ENCODE peak calls at places on chromosomes 7 and 10, in five cellular contexts. X is A549, T is sigmoid colon, S is ovary, U is tibial nerve. L is an unnamed sample.
A peak's percentile ranks its signal among the peaks of the same experiment; 100 is the strongest.

GRCh38 chr7:142585425-142585824 is 163.8 kb upstream of the PRSS1 start:
- DNase-seq in S (no peak), X (no peak), U (no peak), T (no peak), L (no peak)

GRCh38 chr10:29648983-29649268 is 14.2 kb upstream of the SVIL start:
- DNase-seq in X (no peak), S (peak; percentile 63), U (no peak), T (no peak), L (no peak)

GRCh38 chr7:2045559-2046405 is 187.0 kb downstream of the MAD1L1 start:
- DNase-seq in S (no peak), U (no peak), T (peak; percentile 55), X (no peak), L (no peak)

GRCh38 chr7:52897708-52898107 is 137.7 kb upstream of the POM121L12 start:
- DNase-seq in X (no peak), T (peak; percentile 83), S (no peak), U (no peak), L (no peak)

GRCh38 chr7:69962077-69962855 is 364.0 kb downstream of the AUTS2 start:
- DNase-seq in S (no peak), X (no peak), U (no peak), T (no peak), L (no peak)

GRCh38 chr10:623039-623438 is 66.4 kb downstream of the DIP2C start:
- DNase-seq in X (no peak), T (no peak), U (no peak), S (no peak), L (no peak)

GRCh38 chr10:35707642-35708425 is 65.7 kb upstream of the FZD8 start:
- DNase-seq in U (no peak), X (no peak), T (no peak), S (no peak), L (no peak)

GRCh38 chr10:132359305-132360040 is 27.5 kb downstream of the LRRC27 start:
- DNase-seq in X (no peak), T (peak; percentile 53), U (no peak), S (no peak), L (no peak)

GRCh38 chr10:5960070-5960972 is 17.0 kb downstream of the IL15RA start:
- DNase-seq in X (no peak), U (no peak), S (peak; percentile 4), T (peak; percentile 32), L (no peak)

GRCh38 chr7:151137076-151137611 is 30.4 kb downstream of the GBX1 start:
- DNase-seq in U (no peak), T (peak; percentile 34), X (no peak), S (peak; percentile 6), L (no peak)

GRCh38 chr7:148611692-148612091 is 21.1 kb downstream of the C7orf33 start:
- DNase-seq in X (no peak), U (no peak), T (no peak), S (no peak), L (no peak)

GRCh38 chr10:115854740-115855435 is 418.1 kb downstream of the GFRA1 start:
- DNase-seq in S (no peak), U (no peak), X (no peak), T (no peak), L (no peak)

GRCh38 chr10:63150745-63151144 is 17.6 kb downstream of the NRBF2 start:
- DNase-seq in S (no peak), X (no peak), U (no peak), T (no peak), L (no peak)

GRCh38 chr7:140059288-140060242 is 3.2 kb downstream of the PARP12 start:
- DNase-seq in S (peak; percentile 71), X (peak; percentile 60), T (no peak), U (no peak), L (no peak)

GRCh38 chr10:50310560-50311174 is 59.4 kb upstream of the ASAH2 start:
- DNase-seq in T (no peak), X (peak; percentile 25), U (no peak), S (no peak), L (no peak)

GRCh38 chr7:90846171-90846570 is 250.1 kb downstream of the CDK14 start:
- DNase-seq in U (no peak), X (no peak), T (no peak), S (no peak), L (no peak)

GRCh38 chr7:43164757-43165156 is 52.3 kb downstream of the HECW1 start:
- DNase-seq in U (no peak), S (no peak), T (no peak), X (peak; percentile 62), L (peak; percentile 82)

GRCh38 chr10:132671171-132672154 is 114.5 kb downstream of the NKX6-2 start:
- DNase-seq in S (no peak), U (no peak), X (no peak), T (peak; percentile 50), L (no peak)

GRCh38 chr7:37206192-37206591 is 242.5 kb downstream of the ELMO1 start:
- DNase-seq in T (no peak), U (no peak), S (no peak), X (no peak), L (peak; percentile 8)

GRCh38 chr7:10079572-10079971 is 894.1 kb upstream of the PHF14 start:
- DNase-seq in X (no peak), T (no peak), U (no peak), S (no peak), L (no peak)

GRCh38 chr7:40213291-40213690 is 78.5 kb downstream of the SUGCT start:
- DNase-seq in X (no peak), S (no peak), T (no peak), U (no peak), L (no peak)

GRCh38 chr10:78718032-78718572 is 350.7 kb upstream of the ZMIZ1 start:
- DNase-seq in S (no peak), T (no peak), X (no peak), U (no peak), L (no peak)

GRCh38 chr10:91908358-91909177 is 718 bp downstream of the FGFBP3 start:
- DNase-seq in X (peak; percentile 89), T (peak; percentile 82), U (peak; percentile 30), S (peak; percentile 52), L (no peak)
- TF ChIP-seq POLR2A in X (peak; percentile 48), T (no peak), U (no peak), S (no peak), L (no peak)

GRCh38 chr7:14902589-14902963 is at the start of gene DGKB:
- DNase-seq in T (peak; percentile 82), S (no peak), U (no peak), X (no peak), L (no peak)
- H3K4me3 ChIP-seq in T (peak within 1 kb of the TSS; percentile 19), S (peak within 1 kb of the TSS; percentile 35), U (peak within 1 kb of the TSS; percentile 35), X (no peak within 1 kb of the TSS), L (peak within 1 kb of the TSS; percentile 60)

GRCh38 chr10:27826369-27826768 is 80.8 kb upstream of the MKX start:
- DNase-seq in T (no peak), U (no peak), X (no peak), S (no peak), L (no peak)
- TF ChIP-seq EP300 in T (no peak), U (no peak), X (no peak), S (no peak), L (no peak)

GRCh38 chr10:24465899-24466615 is 257.1 kb downstream of the KIAA1217 start:
- DNase-seq in X (peak; percentile 89), U (no peak), T (no peak), S (no peak), L (no peak)
- TF ChIP-seq POLR2A in X (no peak), U (no peak), T (no peak), S (no peak), L (no peak)